ENCODE peak calls at places on chromosomes 4 and X, in five cellular contexts. M, U, T, K and V are unnamed samples.

GRCh38 chr4:15479089-15479912 is 9.6 kb downstream of the CC2D2A start:
- DNase-seq in M (peak; percentile 23), K (peak; percentile 87), U (peak; percentile 89), T (peak; percentile 22), V (peak; percentile 96)

GRCh38 chr4:183304067-183304466 is 16.0 kb downstream of the CLDN22 start:
- DNase-seq in T (no peak), U (no peak), K (no peak), M (no peak), V (no peak)

GRCh38 chrX:100994352-100995281 is 25.1 kb downstream of the ARL13A start:
- DNase-seq in T (peak; percentile 36), M (no peak), U (peak; percentile 68), K (no peak), V (no peak)

GRCh38 chrX:134806707-134807038 is 148.4 kb upstream of the PLAC1 start:
- DNase-seq in K (no peak), M (no peak), T (no peak), U (no peak), V (no peak)

GRCh38 chrX:10280061-10280460 is 123.3 kb downstream of the CLCN4 start:
- DNase-seq in T (no peak), K (no peak), M (no peak), U (no peak), V (no peak)

GRCh38 chrX:38009641-38010040 is 3.3 kb downstream of the SYTL5 start:
- DNase-seq in M (no peak), U (no peak), K (no peak), T (no peak), V (no peak)

GRCh38 chr4:10296730-10297129 is 160.5 kb downstream of the ZNF518B start:
- DNase-seq in T (no peak), U (no peak), K (no peak), M (no peak), V (peak; percentile 16)

GRCh38 chr4:109649872-109650271 is 53.4 kb downstream of the CASP6 start:
- DNase-seq in T (no peak), M (no peak), K (no peak), U (no peak), V (no peak)

GRCh38 chr4:97978791-97979488 is 164.3 kb downstream of the STPG2 start:
- DNase-seq in U (no peak), M (no peak), K (no peak), T (no peak), V (no peak)

GRCh38 chrX:42536286-42536685 is 241.7 kb downstream of the PPP1R2C start:
- DNase-seq in U (no peak), K (no peak), M (no peak), T (no peak), V (peak; percentile 2)

GRCh38 chr4:159413252-159413941 is 310.5 kb downstream of the RAPGEF2 start:
- DNase-seq in U (peak; percentile 52), M (no peak), K (no peak), T (no peak), V (no peak)

GRCh38 chr4:76987153-76987562 is 37.6 kb downstream of the SEPTIN11 start:
- DNase-seq in M (no peak), K (no peak), T (no peak), U (peak; percentile 99), V (peak; percentile 97)
- H3K9ac ChIP-seq in M (no peak overlapping the region), K (no peak overlapping the region), T (no peak overlapping the region), U (peak overlapping the region; percentile 35), V (peak overlapping the region; percentile 88)

DNA sequence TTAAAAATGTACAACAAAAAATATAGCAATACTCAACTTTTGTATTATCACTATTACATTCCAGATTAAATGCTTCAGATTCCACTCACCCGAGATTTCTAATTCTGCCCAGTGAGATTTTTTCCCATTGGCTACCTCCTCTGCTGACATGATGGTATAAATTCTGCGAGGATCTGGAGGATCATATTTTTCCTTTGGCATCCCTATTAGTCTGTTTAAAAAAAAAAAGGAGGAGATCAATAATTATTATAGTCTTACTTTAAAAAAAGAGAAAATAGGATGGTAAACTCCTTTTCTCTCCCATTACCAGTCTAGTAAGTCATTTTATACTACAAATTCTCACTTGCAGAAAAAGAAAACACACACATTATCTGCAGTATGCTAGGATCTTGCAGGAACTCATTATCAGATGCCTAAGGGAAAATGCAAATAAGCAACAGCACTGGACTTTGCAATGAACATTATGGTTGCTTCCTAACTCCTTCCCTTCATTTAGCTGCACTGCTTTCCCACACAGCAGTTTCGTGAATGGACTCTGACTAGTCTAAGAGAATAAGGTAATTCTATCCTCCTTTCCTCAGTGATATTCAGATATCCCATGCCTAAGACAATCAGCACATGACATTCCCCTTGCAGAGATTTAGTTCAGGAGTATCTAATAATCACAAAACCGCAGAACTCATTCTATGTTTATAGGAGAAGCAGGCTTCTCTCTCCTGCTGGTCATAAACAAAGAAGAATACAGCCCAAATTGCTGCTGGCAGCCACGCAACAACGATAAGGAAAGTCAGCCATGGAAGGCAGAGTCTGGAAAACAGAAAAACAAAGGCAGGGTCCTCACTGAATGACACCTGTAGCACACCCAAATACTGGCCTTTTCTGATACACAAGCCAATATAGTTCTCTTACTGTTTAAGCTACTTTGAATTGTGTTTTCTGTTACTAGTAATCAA is 42.7 kb downstream of the CNOT6L start:
- DNase-seq in U (peak; percentile 58), K (no peak), T (no peak), M (no peak), V (peak; percentile 14)
- H3K36me3 ChIP-seq in U (no peaks in the 10 kb centered on the region), K (no peaks in the 10 kb centered on the region), T (peaks cover 10% of the 10 kb centered on the region), M (peaks cover 13% of the 10 kb centered on the region), V (peaks cover 4% of the 10 kb centered on the region)

GRCh38 chrX:1417921-1418875 is 26.3 kb upstream of the SLC25A6 start:
- DNase-seq in U (no peak), K (no peak), T (no peak), M (no peak), V (no peak)

GRCh38 chrX:1420371-1420770 is 28.5 kb upstream of the SLC25A6 start:
- DNase-seq in T (no peak), K (no peak), U (no peak), M (no peak), V (no peak)

GRCh38 chrX:1419545-1420355 is 27.8 kb upstream of the SLC25A6 start:
- DNase-seq in M (no peak), K (no peak), U (no peak), T (no peak), V (no peak)

GRCh38 chrX:1416965-1417760 is 25.2 kb upstream of the SLC25A6 start:
- DNase-seq in M (no peak), U (no peak), K (no peak), T (no peak), V (no peak)

DNA sequence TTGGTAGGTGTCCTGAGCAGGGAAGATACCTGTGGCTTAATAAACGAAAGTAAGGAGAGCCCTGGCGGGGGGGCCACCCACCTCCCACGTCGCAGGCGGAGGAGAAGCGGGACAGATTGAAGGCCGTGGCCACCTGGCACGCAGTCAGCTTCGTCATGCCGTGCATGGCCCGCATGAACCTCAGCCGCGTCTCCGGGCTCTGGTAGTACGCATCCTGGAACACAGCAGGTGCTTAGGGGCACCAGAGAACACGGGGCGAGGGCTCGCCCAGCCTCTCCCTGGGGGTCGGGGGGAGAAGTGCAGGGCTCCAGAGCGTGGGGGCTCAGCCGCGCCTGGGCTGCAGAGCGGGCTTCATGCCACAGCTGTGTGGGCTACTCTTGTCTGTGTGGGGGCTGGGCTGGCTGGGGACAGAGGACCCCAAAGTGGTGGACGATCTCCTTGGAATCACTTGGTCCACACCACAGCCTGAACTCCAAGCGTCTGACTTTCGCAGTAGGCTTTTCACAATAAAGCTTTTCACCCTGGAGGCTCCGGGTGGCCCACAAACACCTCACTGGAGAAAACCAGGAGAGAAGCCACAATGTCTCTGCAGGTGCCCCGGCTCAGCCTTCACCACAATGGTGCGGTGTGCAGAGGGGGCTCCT is 27.1 kb upstream of the SLC25A6 start:
- DNase-seq in T (no peak), M (no peak), K (no peak), U (no peak), V (no peak)
- H3K4me1 ChIP-seq in T (peaks cover 9% of the 10 kb centered on the region), M (no peaks in the 10 kb centered on the region), K (no peaks in the 10 kb centered on the region), U (no peaks in the 10 kb centered on the region), V (no peaks in the 10 kb centered on the region)

GRCh38 chr4:105934381-105934780 is 39.1 kb downstream of the NPNT start:
- DNase-seq in K (no peak), M (no peak), T (no peak), U (no peak), V (no peak)

GRCh38 chr4:105937759-105938158 is 42.5 kb downstream of the NPNT start:
- DNase-seq in T (no peak), K (no peak), M (no peak), U (no peak), V (peak; percentile 71)

GRCh38 chr4:105933083-105933482 is 37.8 kb downstream of the NPNT start:
- DNase-seq in U (no peak), M (no peak), T (no peak), K (no peak), V (no peak)

GRCh38 chr4:105936901-105937300 is 41.6 kb downstream of the NPNT start:
- DNase-seq in M (no peak), U (no peak), K (no peak), T (no peak), V (no peak)
- H3K9ac ChIP-seq in M (no peak overlapping the region), U (no peak overlapping the region), K (no peak overlapping the region), T (no peak overlapping the region), V (no peak overlapping the region)

DNA sequence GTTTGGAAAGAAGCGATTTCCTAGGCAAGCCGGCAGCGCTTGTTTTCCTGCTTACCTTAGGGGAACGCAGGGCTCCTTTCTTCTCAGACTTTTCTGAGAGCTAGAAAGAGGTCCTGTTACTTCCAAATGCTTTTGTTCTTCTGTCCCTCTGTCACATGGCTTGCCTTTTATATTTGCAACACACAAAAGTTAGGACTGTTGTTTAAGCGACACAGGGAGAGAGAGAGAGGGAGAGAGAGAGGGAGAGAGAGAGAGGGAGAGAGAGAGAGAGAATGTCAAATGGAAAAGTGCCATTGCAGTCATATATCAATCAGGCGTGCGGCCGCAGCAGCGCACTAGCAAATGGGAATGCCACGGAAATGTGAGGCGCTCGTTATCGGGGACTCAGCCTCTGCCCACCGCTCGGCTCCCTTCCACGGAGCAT is at the start of gene NDP:
- DNase-seq in K (no peak), U (no peak), M (no peak), T (no peak), V (peak; percentile 38)
- H3K36me3 ChIP-seq in K (no peaks in the 10 kb centered on the region), U (no peaks in the 10 kb centered on the region), M (no peaks in the 10 kb centered on the region), T (no peaks in the 10 kb centered on the region), V (no peaks in the 10 kb centered on the region)

GRCh38 chr4:156958276-156959074 is 13.1 kb downstream of the PDGFC start:
- DNase-seq in K (no peak), T (no peak), U (no peak), M (no peak), V (peak; percentile 50)
- H3K4me1 ChIP-seq in K (no peaks in the 10 kb centered on the region), T (no peaks in the 10 kb centered on the region), U (peaks cover 20% of the 10 kb centered on the region), M (no peaks in the 10 kb centered on the region), V (peaks cover 22% of the 10 kb centered on the region)

GRCh38 chr4:8385611-8386010 is 54.9 kb downstream of the ACOX3 start:
- DNase-seq in M (no peak), U (no peak), K (no peak), T (no peak), V (no peak)

GRCh38 chr4:8383451-8384160 is 56.9 kb downstream of the ACOX3 start:
- DNase-seq in K (no peak), T (no peak), U (peak; percentile 42), M (no peak), V (no peak)

GRCh38 chr4:8386731-8387130 is 53.8 kb downstream of the ACOX3 start:
- DNase-seq in K (no peak), M (no peak), T (no peak), U (no peak), V (no peak)

GRCh38 chr4:8384397-8385060 is 56.0 kb downstream of the ACOX3 start:
- DNase-seq in K (no peak), T (no peak), M (no peak), U (no peak), V (no peak)

DNA sequence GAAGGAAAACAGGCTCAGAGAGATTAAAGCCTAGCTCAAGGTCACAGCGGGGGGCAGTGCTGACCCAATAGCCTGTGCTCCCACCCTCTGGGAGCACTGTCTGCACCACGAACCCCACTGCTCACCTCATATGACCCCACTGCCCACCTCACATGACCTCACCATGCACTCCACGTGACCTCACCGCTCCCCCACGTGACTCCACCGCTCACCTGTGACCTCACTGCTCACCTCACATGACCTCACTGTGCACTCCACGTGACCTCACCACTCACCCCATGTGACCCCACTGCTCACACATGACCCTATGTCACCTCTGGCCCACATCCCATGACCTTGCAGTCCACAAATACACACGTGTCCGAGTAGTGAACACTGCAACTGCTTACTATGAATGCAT is 55.4 kb downstream of the ACOX3 start:
- DNase-seq in K (no peak), T (peak; percentile 20), M (no peak), U (no peak), V (no peak)
- H3K9ac ChIP-seq in K (no peak overlapping the region), T (no peak overlapping the region), M (no peak overlapping the region), U (no peak overlapping the region), V (no peak overlapping the region)